ENCODE peak calls at places on chromosomes 2 and 18, in eight cellular contexts. One of them, this sample, is unnamed.

GRCh38 chr2:8515390-8515761 is 166.5 kb upstream of the ID2 start:
- DNase-seq in GM23248: no peak
- DNase-seq in progenitor cell of endocrine pancreas: no peak
- DNase-seq in CD8-positive, alpha-beta memory T cell: peak; percentile 33
- DNase-seq in NCI-H82: no peak
- DNase-seq in activated CD4-positive, CD25-positive, alpha-beta regulatory T cell: no peak
- DNase-seq in NT2/D1: no peak
- DNase-seq in amniotic epithelial cell: no peak
- DNase-seq in this sample: no peak

GRCh38 chr2:85999131-85999831 is 106.4 kb downstream of the POLR1A start:
- DNase-seq in CD8-positive, alpha-beta memory T cell: peak; percentile 32
- DNase-seq in activated CD4-positive, CD25-positive, alpha-beta regulatory T cell: peak; percentile 7
- DNase-seq in GM23248: peak; percentile 65
- DNase-seq in progenitor cell of endocrine pancreas: no peak
- DNase-seq in NT2/D1: no peak
- DNase-seq in amniotic epithelial cell: no peak
- DNase-seq in NCI-H82: no peak
- DNase-seq in this sample: peak; percentile 45

GRCh38 chr2:100260712-100261620 is 61.3 kb downstream of the LONRF2 start:
- DNase-seq in GM23248: peak; percentile 82
- DNase-seq in NT2/D1: peak; percentile 76
- DNase-seq in progenitor cell of endocrine pancreas: peak; percentile 61
- DNase-seq in NCI-H82: peak; percentile 58
- DNase-seq in amniotic epithelial cell: peak; percentile 63
- DNase-seq in activated CD4-positive, CD25-positive, alpha-beta regulatory T cell: no peak
- DNase-seq in CD8-positive, alpha-beta memory T cell: no peak
- DNase-seq in this sample: peak; percentile 31

GRCh38 chr2:217880891-217881290 is 121.9 kb downstream of the TNS1 start:
- DNase-seq in CD8-positive, alpha-beta memory T cell: no peak
- DNase-seq in NT2/D1: no peak
- DNase-seq in NCI-H82: no peak
- DNase-seq in GM23248: no peak
- DNase-seq in amniotic epithelial cell: no peak
- DNase-seq in activated CD4-positive, CD25-positive, alpha-beta regulatory T cell: no peak
- DNase-seq in progenitor cell of endocrine pancreas: no peak
- DNase-seq in this sample: peak; percentile 92

GRCh38 chr2:77862120-77862519 is 339.9 kb upstream of the LRRTM4 start:
- DNase-seq in progenitor cell of endocrine pancreas: no peak
- DNase-seq in amniotic epithelial cell: no peak
- DNase-seq in NCI-H82: no peak
- DNase-seq in GM23248: no peak
- DNase-seq in CD8-positive, alpha-beta memory T cell: no peak
- DNase-seq in activated CD4-positive, CD25-positive, alpha-beta regulatory T cell: no peak
- DNase-seq in NT2/D1: no peak
- DNase-seq in this sample: no peak

GRCh38 chr18:10490401-10491289 is 35.2 kb upstream of the NAPG start:
- DNase-seq in GM23248: no peak
- DNase-seq in activated CD4-positive, CD25-positive, alpha-beta regulatory T cell: peak; percentile 16
- DNase-seq in CD8-positive, alpha-beta memory T cell: peak; percentile 50
- DNase-seq in amniotic epithelial cell: no peak
- DNase-seq in NCI-H82: peak; percentile 72
- DNase-seq in progenitor cell of endocrine pancreas: no peak
- DNase-seq in NT2/D1: no peak
- DNase-seq in this sample: no peak

GRCh38 chr2:156615836-156616322 is 179.7 kb downstream of the GPD2 start:
- DNase-seq in NT2/D1: no peak
- DNase-seq in CD8-positive, alpha-beta memory T cell: no peak
- DNase-seq in NCI-H82: no peak
- DNase-seq in amniotic epithelial cell: no peak
- DNase-seq in GM23248: no peak
- DNase-seq in progenitor cell of endocrine pancreas: no peak
- DNase-seq in activated CD4-positive, CD25-positive, alpha-beta regulatory T cell: no peak
- DNase-seq in this sample: no peak

GRCh38 chr2:70484086-70484485 is 69.5 kb downstream of the TGFA start:
- DNase-seq in progenitor cell of endocrine pancreas: no peak
- DNase-seq in amniotic epithelial cell: no peak
- DNase-seq in CD8-positive, alpha-beta memory T cell: no peak
- DNase-seq in NCI-H82: no peak
- DNase-seq in activated CD4-positive, CD25-positive, alpha-beta regulatory T cell: no peak
- DNase-seq in NT2/D1: no peak
- DNase-seq in GM23248: no peak
- DNase-seq in this sample: no peak

GRCh38 chr2:84855730-84856129 is 25.2 kb downstream of the TRABD2A start:
- DNase-seq in NCI-H82: no peak
- DNase-seq in CD8-positive, alpha-beta memory T cell: peak; percentile 53
- DNase-seq in activated CD4-positive, CD25-positive, alpha-beta regulatory T cell: no peak
- DNase-seq in NT2/D1: peak; percentile 55
- DNase-seq in amniotic epithelial cell: no peak
- DNase-seq in progenitor cell of endocrine pancreas: no peak
- DNase-seq in GM23248: no peak
- DNase-seq in this sample: no peak

GRCh38 chr2:241249654-241250053 is 61.2 kb downstream of the ANO7 start:
- DNase-seq in GM23248: no peak
- DNase-seq in NT2/D1: no peak
- DNase-seq in CD8-positive, alpha-beta memory T cell: no peak
- DNase-seq in NCI-H82: no peak
- DNase-seq in progenitor cell of endocrine pancreas: no peak
- DNase-seq in amniotic epithelial cell: no peak
- DNase-seq in activated CD4-positive, CD25-positive, alpha-beta regulatory T cell: no peak
- DNase-seq in this sample: no peak

GRCh38 chr18:79272916-79273315 is 122.8 kb upstream of the NFATC1 start:
- DNase-seq in NCI-H82: no peak
- DNase-seq in progenitor cell of endocrine pancreas: no peak
- DNase-seq in amniotic epithelial cell: no peak
- DNase-seq in GM23248: no peak
- DNase-seq in NT2/D1: no peak
- DNase-seq in CD8-positive, alpha-beta memory T cell: no peak
- DNase-seq in activated CD4-positive, CD25-positive, alpha-beta regulatory T cell: no peak
- DNase-seq in this sample: no peak

GRCh38 chr18:39162013-39162412 is 1596.4 kb upstream of the CELF4 start:
- DNase-seq in activated CD4-positive, CD25-positive, alpha-beta regulatory T cell: no peak
- DNase-seq in progenitor cell of endocrine pancreas: no peak
- DNase-seq in CD8-positive, alpha-beta memory T cell: no peak
- DNase-seq in NT2/D1: no peak
- DNase-seq in amniotic epithelial cell: no peak
- DNase-seq in NCI-H82: no peak
- DNase-seq in GM23248: no peak
- DNase-seq in this sample: no peak

GRCh38 chr2:177730792-177731191 is 338.2 kb downstream of the AGPS start:
- DNase-seq in GM23248: no peak
- DNase-seq in NT2/D1: no peak
- DNase-seq in progenitor cell of endocrine pancreas: no peak
- DNase-seq in NCI-H82: no peak
- DNase-seq in CD8-positive, alpha-beta memory T cell: no peak
- DNase-seq in activated CD4-positive, CD25-positive, alpha-beta regulatory T cell: no peak
- DNase-seq in amniotic epithelial cell: no peak
- DNase-seq in this sample: no peak

GRCh38 chr2:122451040-122451439 is 695.6 kb downstream of the TSN start:
- DNase-seq in amniotic epithelial cell: peak; percentile 21
- DNase-seq in CD8-positive, alpha-beta memory T cell: no peak
- DNase-seq in NCI-H82: peak; percentile 58
- DNase-seq in progenitor cell of endocrine pancreas: no peak
- DNase-seq in GM23248: peak; percentile 64
- DNase-seq in activated CD4-positive, CD25-positive, alpha-beta regulatory T cell: no peak
- DNase-seq in NT2/D1: peak; percentile 20
- DNase-seq in this sample: no peak

GRCh38 chr2:68368657-68369339 is 3.7 kb downstream of the PLEK start:
- DNase-seq in CD8-positive, alpha-beta memory T cell: no peak
- DNase-seq in NT2/D1: peak; percentile 6
- DNase-seq in NCI-H82: peak; percentile 41
- DNase-seq in progenitor cell of endocrine pancreas: no peak
- DNase-seq in activated CD4-positive, CD25-positive, alpha-beta regulatory T cell: no peak
- DNase-seq in amniotic epithelial cell: peak; percentile 90
- DNase-seq in GM23248: peak; percentile 97
- DNase-seq in this sample: peak; percentile 75

GRCh38 chr2:76642122-76642521 is 880.1 kb downstream of the LRRTM4 start:
- DNase-seq in progenitor cell of endocrine pancreas: no peak
- DNase-seq in NCI-H82: no peak
- DNase-seq in NT2/D1: no peak
- DNase-seq in CD8-positive, alpha-beta memory T cell: no peak
- DNase-seq in amniotic epithelial cell: peak; percentile 32
- DNase-seq in GM23248: no peak
- DNase-seq in activated CD4-positive, CD25-positive, alpha-beta regulatory T cell: no peak
- DNase-seq in this sample: no peak

GRCh38 chr2:231680992-231681852 is 27.1 kb upstream of the PTMA start:
- DNase-seq in NT2/D1: peak; percentile 87
- DNase-seq in GM23248: peak; percentile 83
- DNase-seq in activated CD4-positive, CD25-positive, alpha-beta regulatory T cell: no peak
- DNase-seq in amniotic epithelial cell: peak; percentile 81
- DNase-seq in CD8-positive, alpha-beta memory T cell: no peak
- DNase-seq in NCI-H82: peak; percentile 84
- DNase-seq in progenitor cell of endocrine pancreas: peak; percentile 83
- DNase-seq in this sample: peak; percentile 75

GRCh38 chr2:145157626-145158025 is 637.7 kb upstream of the ZEB2 start:
- DNase-seq in amniotic epithelial cell: no peak
- DNase-seq in GM23248: peak; percentile 24
- DNase-seq in NCI-H82: no peak
- DNase-seq in CD8-positive, alpha-beta memory T cell: no peak
- DNase-seq in progenitor cell of endocrine pancreas: no peak
- DNase-seq in NT2/D1: no peak
- DNase-seq in activated CD4-positive, CD25-positive, alpha-beta regulatory T cell: no peak
- DNase-seq in this sample: no peak

GRCh38 chr2:10393648-10393982 is 54.5 kb downstream of the ODC1 start:
- DNase-seq in NT2/D1: no peak
- DNase-seq in GM23248: no peak
- DNase-seq in progenitor cell of endocrine pancreas: no peak
- DNase-seq in amniotic epithelial cell: no peak
- DNase-seq in activated CD4-positive, CD25-positive, alpha-beta regulatory T cell: no peak
- DNase-seq in CD8-positive, alpha-beta memory T cell: no peak
- DNase-seq in NCI-H82: no peak
- DNase-seq in this sample: no peak

GRCh38 chr2:112472547-112473263 is 9.3 kb upstream of the TTL start:
- DNase-seq in NT2/D1: no peak
- DNase-seq in GM23248: no peak
- DNase-seq in CD8-positive, alpha-beta memory T cell: no peak
- DNase-seq in activated CD4-positive, CD25-positive, alpha-beta regulatory T cell: no peak
- DNase-seq in NCI-H82: no peak
- DNase-seq in amniotic epithelial cell: no peak
- DNase-seq in progenitor cell of endocrine pancreas: no peak
- DNase-seq in this sample: no peak

GRCh38 chr2:112768432-112768831 is 4.0 kb upstream of the CKAP2L start:
- DNase-seq in CD8-positive, alpha-beta memory T cell: no peak
- DNase-seq in NCI-H82: no peak
- DNase-seq in GM23248: peak; percentile 44
- DNase-seq in activated CD4-positive, CD25-positive, alpha-beta regulatory T cell: no peak
- DNase-seq in NT2/D1: no peak
- DNase-seq in progenitor cell of endocrine pancreas: no peak
- DNase-seq in amniotic epithelial cell: peak; percentile 78
- DNase-seq in this sample: peak; percentile 90

GRCh38 chr2:188181439-188181838 is 110.2 kb upstream of the GULP1 start:
- DNase-seq in NCI-H82: peak; percentile 35
- DNase-seq in CD8-positive, alpha-beta memory T cell: no peak
- DNase-seq in NT2/D1: no peak
- DNase-seq in progenitor cell of endocrine pancreas: no peak
- DNase-seq in amniotic epithelial cell: no peak
- DNase-seq in activated CD4-positive, CD25-positive, alpha-beta regulatory T cell: no peak
- DNase-seq in GM23248: no peak
- DNase-seq in this sample: no peak

GRCh38 chr18:9722691-9723090 is 14.6 kb downstream of the RAB31 start:
- DNase-seq in NCI-H82: peak; percentile 21
- DNase-seq in activated CD4-positive, CD25-positive, alpha-beta regulatory T cell: no peak
- DNase-seq in CD8-positive, alpha-beta memory T cell: no peak
- DNase-seq in progenitor cell of endocrine pancreas: no peak
- DNase-seq in NT2/D1: no peak
- DNase-seq in GM23248: peak; percentile 27
- DNase-seq in amniotic epithelial cell: peak; percentile 79
- DNase-seq in this sample: no peak

GRCh38 chr2:44016282-44016681 is 20.5 kb upstream of the LRPPRC start:
- DNase-seq in NT2/D1: peak; percentile 71
- DNase-seq in amniotic epithelial cell: peak; percentile 57
- DNase-seq in NCI-H82: no peak
- DNase-seq in CD8-positive, alpha-beta memory T cell: peak; percentile 6
- DNase-seq in progenitor cell of endocrine pancreas: peak; percentile 61
- DNase-seq in GM23248: peak; percentile 49
- DNase-seq in activated CD4-positive, CD25-positive, alpha-beta regulatory T cell: no peak
- DNase-seq in this sample: peak; percentile 37

GRCh38 chr18:23377669-23378469 is 75.2 kb upstream of the RIOK3 start:
- DNase-seq in activated CD4-positive, CD25-positive, alpha-beta regulatory T cell: no peak
- DNase-seq in GM23248: peak; percentile 92
- DNase-seq in progenitor cell of endocrine pancreas: no peak
- DNase-seq in NT2/D1: no peak
- DNase-seq in CD8-positive, alpha-beta memory T cell: no peak
- DNase-seq in NCI-H82: no peak
- DNase-seq in amniotic epithelial cell: peak; percentile 90
- DNase-seq in this sample: peak; percentile 80

GRCh38 chr2:96325038-96325883 is at the start of gene ITPRIPL1:
- DNase-seq in NT2/D1: no peak
- DNase-seq in CD8-positive, alpha-beta memory T cell: peak; percentile 26
- DNase-seq in progenitor cell of endocrine pancreas: no peak
- DNase-seq in activated CD4-positive, CD25-positive, alpha-beta regulatory T cell: no peak
- DNase-seq in amniotic epithelial cell: no peak
- DNase-seq in NCI-H82: peak; percentile 68
- DNase-seq in GM23248: peak; percentile 58
- DNase-seq in this sample: peak; percentile 9

GRCh38 chr2:121387591-121388325 is 102.8 kb upstream of the TFCP2L1 start:
- DNase-seq in GM23248: peak; percentile 11
- DNase-seq in progenitor cell of endocrine pancreas: no peak
- DNase-seq in amniotic epithelial cell: peak; percentile 52
- DNase-seq in NT2/D1: no peak
- DNase-seq in activated CD4-positive, CD25-positive, alpha-beta regulatory T cell: no peak
- DNase-seq in CD8-positive, alpha-beta memory T cell: no peak
- DNase-seq in NCI-H82: no peak
- DNase-seq in this sample: no peak

GRCh38 chr2:8876628-8877027 is 39.2 kb upstream of the KIDINS220 start:
- DNase-seq in GM23248: no peak
- DNase-seq in activated CD4-positive, CD25-positive, alpha-beta regulatory T cell: no peak
- DNase-seq in amniotic epithelial cell: peak; percentile 37
- DNase-seq in NCI-H82: no peak
- DNase-seq in CD8-positive, alpha-beta memory T cell: no peak
- DNase-seq in progenitor cell of endocrine pancreas: no peak
- DNase-seq in NT2/D1: no peak
- DNase-seq in this sample: peak; percentile 28

This sample was measured in LHCN-M2.